ENCODE peak calls at places on chromosomes 3 and 15, in four cellular contexts. E, G, H and R are unnamed samples. For H3K4me1, the result is how much of the 10 kb centered on the place peaks cover.

GRCh38 chr15:59255647-59256380 is 49.2 kb downstream of the LDHAL6B start:
- DNase-seq in H (no peak), G (no peak), E (no peak), R (no peak)

GRCh38 chr15:91469627-91470567 is 369.8 kb downstream of the SV2B start:
- DNase-seq in E (no peak), H (peak), G (peak), R (peak)

GRCh38 chr3:100108464-100109079 is 5.7 kb downstream of the FILIP1L start:
- DNase-seq in G (no peak), H (no peak), E (no peak), R (no peak)

GRCh38 chr15:98772895-98773294 is 124.6 kb downstream of the IGF1R start:
- DNase-seq in E (no peak), G (no peak), H (no peak), R (no peak)

GRCh38 chr3:133445111-133445510 is 45.3 kb downstream of the BFSP2 start:
- DNase-seq in H (no peak), G (no peak), E (no peak), R (no peak)

GRCh38 chr15:49223536-49224274 is 53.7 kb downstream of the GALK2 start:
- DNase-seq in E (no peak), H (no peak), G (no peak), R (no peak)

GRCh38 chr3:188049890-188050530 is 103.9 kb upstream of the LPP start:
- DNase-seq in E (no peak), H (no peak), G (no peak), R (no peak)

GRCh38 chr15:31393441-31394091 is 66.9 kb downstream of the KLF13 start:
- DNase-seq in G (no peak), E (peak), H (no peak), R (no peak)

GRCh38 chr3:24457719-24458118 is 36.9 kb downstream of the THRB start:
- DNase-seq in E (no peak), H (no peak), G (no peak), R (no peak)

GRCh38 chr3:160981217-160981938 is 123.8 kb downstream of the B3GALNT1 start:
- DNase-seq in E (no peak), G (no peak), H (peak), R (no peak)

GRCh38 chr3:129197341-129197740 is 13.6 kb upstream of the CNBP start:
- DNase-seq in E (no peak), H (no peak), G (no peak), R (no peak)

GRCh38 chr3:37743974-37744373 is 117.7 kb upstream of the CTDSPL start:
- DNase-seq in E (no peak), G (no peak), H (no peak), R (no peak)

GRCh38 chr15:90400759-90401314 is 12.8 kb downstream of the IQGAP1 start:
- DNase-seq in G (peak), E (peak), H (peak), R (no peak)

GRCh38 chr3:179146911-179147570 is 1.1 kb upstream of the PIK3CA start:
- DNase-seq in E (peak), G (no peak), H (no peak), R (no peak)

GRCh38 chr15:48025118-48025517 is 95.7 kb upstream of the SLC24A5 start:
- DNase-seq in H (no peak), G (no peak), E (no peak), R (no peak)

GRCh38 chr3:196222876-196223595 is 6.7 kb downstream of the SLC51A start:
- DNase-seq in H (no peak), E (no peak), G (no peak), R (no peak)

GRCh38 chr3:45105855-45106655 is 40.1 kb downstream of the CDCP1 start:
- DNase-seq in E (no peak), G (no peak), H (peak), R (no peak)

GRCh38 chr3:8238434-8238833 is 263.2 kb upstream of the LMCD1 start:
- DNase-seq in G (no peak), H (no peak), E (no peak), R (no peak)

GRCh38 chr15:59159210-59159609 is 47.4 kb upstream of the LDHAL6B start:
- DNase-seq in H (no peak), G (no peak), E (no peak), R (no peak)

GRCh38 chr3:14278265-14278798 is 99.7 kb downstream of the LSM3 start:
- DNase-seq in H (no peak), E (no peak), G (no peak), R (peak)

GRCh38 chr3:171753665-171754408 is 56.4 kb downstream of the PLD1 start:
- DNase-seq in G (no peak), H (no peak), E (no peak), R (no peak)

GRCh38 chr3:150149651-150150051 is 179.0 kb upstream of the PFN2 start:
- DNase-seq in G (no peak), E (no peak), H (no peak), R (no peak)

GRCh38 chr3:57164217-57164605 is 942 bp downstream of the IL17RD start:
- DNase-seq in E (no peak), H (no peak), G (peak), R (no peak)

GRCh38 chr3:66567066-66567465 is 66.2 kb upstream of the LRIG1 start:
- DNase-seq in H (no peak), E (no peak), G (no peak), R (no peak)

GRCh38 chr15:67224889-67225288 is 29.6 kb downstream of the AAGAB start:
- DNase-seq in G (no peak), H (no peak), E (no peak), R (no peak)

GRCh38 chr3:101926594-101927105 is 77.3 kb downstream of the NFKBIZ start:
- DNase-seq in E (no peak), G (no peak), H (no peak), R (no peak)

GRCh38 chr3:72010044-72010443 is 225.1 kb upstream of the PROK2 start:
- DNase-seq in G (no peak), H (peak), E (no peak), R (no peak)

GRCh38 chr3:178096955-178097354 is 439.3 kb upstream of the KCNMB2 start:
- DNase-seq in G (no peak), E (no peak), H (no peak), R (no peak)

GRCh38 chr3:174441588-174442316 is 417.4 kb upstream of the NAALADL2 start:
- DNase-seq in G (no peak), E (peak), H (no peak), R (no peak)

GRCh38 chr3:185176756-185177359 is 24.0 kb upstream of the C3orf70 start:
- DNase-seq in E (peak), G (no peak), H (no peak), R (no peak)

GRCh38 chr3:52441122-52441771 is 3.7 kb downstream of the SEMA3G start:
- DNase-seq in H (no peak), E (no peak), G (no peak), R (peak)

GRCh38 chr3:30199096-30199734 is 407.2 kb upstream of the TGFBR2 start:
- DNase-seq in E (peak), H (peak), G (peak), R (peak)

GRCh38 chr3:150605998-150606641 is 3.0 kb downstream of the SELENOT start:
- DNase-seq in E (no peak), H (peak), G (no peak), R (peak)

GRCh38 chr15:64315136-64315661 is 40.8 kb downstream of the CSNK1G1 start:
- DNase-seq in H (no peak), E (peak), G (no peak), R (no peak)

GRCh38 chr15:75718326-75718725 is 5.7 kb upstream of the CSPG4 start:
- DNase-seq in E (no peak), G (peak), H (no peak), R (no peak)

GRCh38 chr15:90192961-90193786 is 8.0 kb upstream of the SEMA4B start:
- DNase-seq in E (no peak), G (no peak), H (no peak), R (peak)

GRCh38 chr3:169940486-169941181 is 26.0 kb upstream of the SEC62 start:
- DNase-seq in E (no peak), G (no peak), H (no peak), R (no peak)

GRCh38 chr15:86255247-86255646 is 175.6 kb downstream of the AGBL1 start:
- DNase-seq in H (no peak), G (no peak), E (no peak), R (no peak)

GRCh38 chr3:81743096-81744025 is 18.1 kb downstream of the GBE1 start:
- DNase-seq in E (peak), G (no peak), H (no peak), R (no peak)
- H3K4me1 ChIP-seq in E (under half), G (under half), H (under half), R (under half)

GRCh38 chr15:71701808-71702207 is 108.5 kb upstream of the NR2E3 start:
- DNase-seq in H (no peak), G (no peak), E (no peak), R (no peak)
- TF ChIP-seq POLR2AphosphoS5 in H (no peak), G (no peak), E (no peak), R (no peak)

GRCh38 chr3:183252973-183253363 is at the start of gene B3GNT5:
- DNase-seq in E (peak), G (peak), H (peak), R (peak)

GRCh38 chr3:183252108-183252782 is 808 bp upstream of the B3GNT5 start:
- DNase-seq in G (no peak), H (no peak), E (no peak), R (no peak)

GRCh38 chr3:183253961-183254815 is 1.1 kb downstream of the B3GNT5 start:
- DNase-seq in E (peak), H (peak), G (peak), R (peak)

GRCh38 chr3:183253364-183253960 is 409 bp downstream of the B3GNT5 start:
- DNase-seq in E (no peak), G (peak), H (peak), R (peak)

DNA sequence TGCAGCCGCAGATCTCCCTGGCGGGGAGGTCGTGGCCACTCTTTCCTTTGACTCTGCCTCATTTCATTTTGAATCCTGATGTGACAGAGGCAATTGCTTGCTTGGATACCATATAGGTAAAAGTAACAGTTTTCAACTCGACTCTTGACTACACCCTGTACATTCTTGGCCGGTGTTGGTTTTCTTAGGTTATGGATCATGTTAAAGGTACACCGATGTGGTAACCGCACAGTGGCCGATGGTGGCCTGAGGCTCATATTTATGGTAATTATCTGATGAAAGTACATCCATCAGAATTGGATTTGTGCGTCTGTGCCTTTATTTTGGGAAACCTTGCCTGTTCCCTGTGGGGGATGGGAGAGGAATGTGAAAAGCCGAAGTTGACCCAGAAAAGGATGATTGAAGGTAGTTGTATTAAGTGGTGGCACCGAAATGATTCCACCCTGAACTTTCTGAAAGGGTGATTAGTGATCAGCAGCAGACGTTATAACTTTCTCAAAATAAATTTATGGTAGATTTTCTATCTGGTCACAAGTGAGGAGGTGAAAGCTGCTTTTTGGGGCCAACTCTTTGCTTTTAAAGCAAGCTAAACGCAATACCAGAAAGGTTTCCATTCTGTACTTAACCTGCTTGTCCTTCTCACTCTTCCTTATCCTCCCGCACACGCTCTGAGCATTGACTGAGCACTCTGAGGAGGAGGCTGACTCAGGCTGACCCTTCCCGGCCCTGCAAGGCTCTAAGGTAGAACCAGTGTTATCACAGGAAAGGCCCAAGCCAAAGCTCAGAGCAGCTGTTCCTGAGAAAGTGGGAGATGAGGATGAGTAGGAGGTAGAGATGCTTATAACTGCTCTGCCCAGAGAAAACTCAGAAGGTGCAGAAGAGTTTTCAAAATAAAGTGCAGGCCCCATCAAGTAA is 2.0 kb downstream of the B3GNT5 start:
- DNase-seq in G (peak), H (no peak), E (no peak), R (no peak)
- H3K4me1 ChIP-seq in G (half or more), H (under half), E (under half), R (under half)

GRCh38 chr15:40285151-40285898 is 2.5 kb upstream of the ANKRD63 start:
- DNase-seq in E (no peak), G (no peak), H (no peak), R (no peak)
- TF ChIP-seq POLR2AphosphoS5 in E (no peak), G (no peak), H (no peak), R (no peak)

DNA sequence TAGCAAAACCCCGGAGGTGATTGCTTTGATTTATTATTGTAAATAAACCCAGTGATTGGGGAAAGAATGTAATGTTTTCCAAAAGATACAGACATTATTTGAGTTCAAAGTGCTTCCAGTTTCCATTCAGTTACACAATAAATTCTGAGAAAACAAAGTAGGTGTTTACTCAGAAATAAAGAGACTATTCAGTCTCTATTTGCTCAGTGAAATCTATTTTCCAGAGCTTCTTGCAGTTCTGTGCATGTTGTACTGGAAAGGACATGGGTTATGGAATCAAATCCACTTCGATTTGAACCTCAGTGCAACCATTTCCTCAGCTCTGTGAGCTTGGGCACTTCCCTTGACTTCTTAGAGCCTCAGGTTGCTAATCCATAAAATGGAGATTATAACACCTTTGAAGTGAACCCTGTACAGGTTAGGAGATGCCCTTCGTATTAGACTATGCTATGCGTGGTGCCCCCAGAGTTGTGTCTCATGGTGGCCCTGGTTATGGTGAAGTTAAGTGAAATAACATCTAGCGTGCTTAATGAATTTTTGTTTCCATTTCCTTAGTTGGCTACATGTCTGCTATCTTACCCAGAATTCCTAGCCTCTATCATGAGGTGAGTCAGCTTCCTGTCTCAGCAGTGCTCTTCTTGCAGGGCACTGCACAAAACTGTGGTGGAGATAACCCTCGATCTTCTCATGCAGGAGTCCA is 97.8 kb downstream of the RPL39L start:
- DNase-seq in G (no peak), E (no peak), H (no peak), R (no peak)
- H3K4me1 ChIP-seq in G (half or more), E (under half), H (half or more), R (half or more)

DNA sequence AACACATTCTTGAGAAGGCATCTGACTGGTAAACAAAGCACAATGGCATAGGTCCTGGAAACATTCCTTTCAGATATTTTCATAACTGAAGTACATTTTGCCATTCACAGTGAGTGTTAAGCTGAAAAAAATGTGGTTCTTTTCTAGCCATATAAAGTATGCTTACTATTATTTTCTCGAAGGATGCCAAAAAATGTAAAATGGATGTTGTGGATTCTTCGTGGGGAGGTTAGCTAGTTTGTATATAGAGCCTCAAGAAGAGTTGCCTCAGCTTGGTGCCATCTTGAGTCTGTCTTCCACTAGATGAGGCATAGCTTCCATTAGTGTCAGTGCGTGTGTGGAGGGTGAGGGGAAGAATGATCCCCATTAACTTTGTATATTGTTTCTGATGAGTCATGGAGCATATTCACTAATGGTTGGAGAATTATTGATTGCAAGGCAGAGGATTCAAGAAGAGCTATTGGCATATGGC is 4.1 kb downstream of the MBNL1 start:
- DNase-seq in E (no peak), H (no peak), G (no peak), R (no peak)
- TF ChIP-seq POLR2AphosphoS5 in E (no peak), H (no peak), G (no peak), R (no peak)